ENCODE peak calls at places on chromosomes 16 and 17, in four cellular contexts. C, H, F and G are unnamed samples.

GRCh38 chr17:38454528-38454927 is 26.3 kb downstream of the ARHGAP23 start:
- DNase-seq in F (peak; percentile 95), C (no peak), H (no peak), G (no peak)

GRCh38 chr17:16935241-16935663 is 36.7 kb downstream of the TNFRSF13B start:
- DNase-seq in H (no peak), C (no peak), F (peak; percentile 34), G (no peak)

GRCh38 chr17:6528557-6528956 is 27.8 kb downstream of the PITPNM3 start:
- DNase-seq in F (no peak), H (no peak), C (no peak), G (no peak)

GRCh38 chr17:80859004-80859941 is 132.4 kb upstream of the CHMP6 start:
- DNase-seq in F (peak; percentile 93), C (no peak), H (no peak), G (no peak)

GRCh38 chr17:42894283-42895184 is 6.1 kb upstream of the G6PC1 start:
- DNase-seq in C (no peak), H (no peak), F (no peak), G (no peak)

GRCh38 chr17:49334744-49335512 is 27.1 kb downstream of the ZNF652 start:
- DNase-seq in C (no peak), F (no peak), H (no peak), G (no peak)

GRCh38 chr17:76122411-76123126 is 18.5 kb downstream of the FOXJ1 start:
- DNase-seq in H (no peak), C (no peak), F (no peak), G (no peak)

GRCh38 chr17:7579001-7579838 is at the start of gene CD68:
- DNase-seq in H (peak; percentile 34), C (peak; percentile 73), F (peak; percentile 95), G (peak; percentile 81)

GRCh38 chr16:58197314-58198012 is 443 bp downstream of the CSNK2A2 start:
- DNase-seq in H (no peak), C (peak; percentile 31), F (no peak), G (peak; percentile 28)

GRCh38 chr17:6454495-6455320 is 10.5 kb downstream of the PIMREG start:
- DNase-seq in F (no peak), C (no peak), H (no peak), G (no peak)

GRCh38 chr16:2027024-2028010 is 615 bp downstream of the NHERF2 start:
- DNase-seq in F (peak; percentile 56), C (peak; percentile 23), H (no peak), G (no peak)

GRCh38 chr16:50273888-50274770 is 7.8 kb downstream of the ADCY7 start:
- DNase-seq in F (no peak), C (peak; percentile 87), H (no peak), G (peak; percentile 88)

GRCh38 chr17:44628234-44629188 is 27.8 kb upstream of the MEIOC start:
- DNase-seq in F (no peak), C (peak; percentile 86), H (peak; percentile 91), G (peak; percentile 71)

GRCh38 chr17:75003957-75004355 is 8.5 kb upstream of the MRPL58 start:
- DNase-seq in C (no peak), H (no peak), F (no peak), G (no peak)

GRCh38 chr16:85946680-85947510 is 47.9 kb downstream of the IRF8 start:
- DNase-seq in F (no peak), C (no peak), H (no peak), G (no peak)

GRCh38 chr16:71956500-71956899 is 43.7 kb downstream of the PKD1L3 start:
- DNase-seq in F (no peak), C (no peak), H (no peak), G (no peak)

GRCh38 chr16:76207270-76207669 is 69.9 kb upstream of the CNTNAP4 start:
- DNase-seq in H (no peak), F (no peak), C (no peak), G (no peak)

GRCh38 chr17:77733576-77734296 is 224.8 kb upstream of the TNRC6C start:
- DNase-seq in H (no peak), C (no peak), F (no peak), G (no peak)

GRCh38 chr17:80857721-80858171 is 133.9 kb upstream of the CHMP6 start:
- DNase-seq in H (no peak), F (no peak), C (no peak), G (no peak)

GRCh38 chr16:82630219-82630618 is 3.5 kb downstream of the CDH13 start:
- DNase-seq in C (no peak), F (peak; percentile 58), H (no peak), G (no peak)

GRCh38 chr16:3536851-3537250 is 36.0 kb downstream of the CLUAP1 start:
- DNase-seq in C (no peak), H (no peak), F (no peak), G (no peak)

GRCh38 chr16:28316056-28316455 is 23.7 kb downstream of the SBK1 start:
- DNase-seq in H (no peak), C (no peak), F (no peak), G (no peak)

GRCh38 chr16:57446530-57447141 is 549 bp downstream of the CIAPIN1 start:
- DNase-seq in H (peak; percentile 33), C (no peak), F (peak; percentile 35), G (peak; percentile 57)

GRCh38 chr17:6927290-6927844 is 68.5 kb upstream of the ALOX12 start:
- DNase-seq in F (peak; percentile 24), H (no peak), C (no peak), G (no peak)

GRCh38 chr16:1991135-1991551 is 1.4 kb downstream of the SYNGR3 start:
- DNase-seq in C (peak; percentile 76), F (no peak), H (no peak), G (peak; percentile 66)

GRCh38 chr17:40350410-40351184 is 13.9 kb downstream of the GJD3 start:
- DNase-seq in H (no peak), C (no peak), F (no peak), G (no peak)

GRCh38 chr17:67503184-67503583 is 126.1 kb downstream of the PITPNC1 start:
- DNase-seq in H (no peak), C (no peak), F (peak; percentile 92), G (no peak)

GRCh38 chr16:55955845-55956244 is 80.7 kb upstream of the CES5A start:
- DNase-seq in F (no peak), C (no peak), H (no peak), G (no peak)

GRCh38 chr17:28133562-28133970 is 91.1 kb downstream of the NLK start:
- DNase-seq in H (no peak), F (peak; percentile 87), C (no peak), G (no peak)

GRCh38 chr17:80068301-80069160 is 32.1 kb downstream of the CCDC40 start:
- DNase-seq in C (no peak), F (peak; percentile 17), H (no peak), G (no peak)

GRCh38 chr17:51372345-51373004 is 112.1 kb downstream of the UTP18 start:
- DNase-seq in H (peak; percentile 22), C (peak; percentile 77), F (peak; percentile 86), G (peak; percentile 28)

GRCh38 chr17:74457146-74457819 is 9.2 kb upstream of the CD300A start:
- DNase-seq in C (peak; percentile 59), F (peak; percentile 49), H (peak; percentile 77), G (peak; percentile 74)